ENCODE peak calls at places on chromosomes 16 and 17, in six cellular contexts. G is IMR-90, K is trophoblast cell, R is mesenchymal stem cell, L is H1, F is H9. J is an unnamed sample.
A peak's percentile ranks its signal among the peaks of the same experiment; 100 is the strongest.

GRCh38 chr16:61834082-61834481 is 202.2 kb downstream of the CDH8 start:
- DNase-seq in G (no peak), F (no peak), K (peak; percentile 40), R (no peak), L (no peak), J (no peak)

GRCh38 chr16:87241135-87241771 is 75.9 kb downstream of the C16orf95 start:
- DNase-seq in G (no peak), L (no peak), R (no peak), F (no peak), K (no peak), J (no peak)

GRCh38 chr17:41446806-41447205 is 6.0 kb upstream of the KRT38 start:
- DNase-seq in K (peak; percentile 88), L (no peak), G (peak; percentile 86), F (no peak), R (peak; percentile 56), J (no peak)

GRCh38 chr16:58515871-58516767 is 802 bp downstream of the SETD6 start:
- DNase-seq in L (peak; percentile 71), R (no peak), G (no peak), F (peak; percentile 74), K (peak; percentile 47), J (no peak)

GRCh38 chr16:71430744-71431143 is 11.1 kb downstream of the TLE7 start:
- DNase-seq in F (no peak), L (no peak), K (no peak), R (no peak), G (no peak), J (no peak)

GRCh38 chr17:22131740-22132139 is 439.4 kb downstream of the KCNJ18 start:
- DNase-seq in F (no peak), G (no peak), K (no peak), L (no peak), R (no peak), J (no peak)

GRCh38 chr17:7026471-7027115 is 3.7 kb downstream of the BCL6B start:
- DNase-seq in G (no peak), L (no peak), K (no peak), F (peak; percentile 57), R (no peak), J (no peak)

GRCh38 chr16:81591538-81591870 is 146.9 kb downstream of the CMIP start:
- DNase-seq in G (no peak), R (no peak), L (no peak), F (no peak), K (no peak), J (no peak)

GRCh38 chr16:27500801-27501200 is 48.9 kb downstream of the GTF3C1 start:
- DNase-seq in G (no peak), K (peak; percentile 73), F (no peak), L (no peak), R (no peak), J (no peak)

GRCh38 chr16:56332464-56333079 is 92.8 kb downstream of the AMFR start:
- DNase-seq in R (peak; percentile 74), F (peak; percentile 93), K (peak; percentile 80), G (peak; percentile 45), L (peak; percentile 66), J (no peak)

GRCh38 chr17:1714488-1714979 is 4.4 kb upstream of the TLCD2 start:
- DNase-seq in K (peak; percentile 96), G (peak; percentile 97), L (peak; percentile 92), F (peak; percentile 98), R (peak; percentile 95), J (peak; percentile 92)

GRCh38 chr17:81666092-81666341 is 388 bp downstream of the OXLD1 start:
- DNase-seq in K (no peak), L (no peak), G (peak; percentile 9), R (peak; percentile 68), F (peak; percentile 64), J (no peak)
- H4K8ac ChIP-seq in K (peak overlapping the region; percentile 95), L (peak overlapping the region; percentile 92), G (peak overlapping the region; percentile 100), R (peak overlapping the region; percentile 96), F (no peak overlapping the region), J (no peak overlapping the region)

GRCh38 chr17:79728908-79729471 is 1.8 kb upstream of the ENPP7 start:
- DNase-seq in F (no peak), G (no peak), L (no peak), K (no peak), R (no peak), J (no peak)

GRCh38 chr17:79730437-79730768 is 340 bp upstream of the ENPP7 start:
- DNase-seq in R (no peak), G (no peak), L (no peak), K (no peak), F (no peak), J (no peak)

GRCh38 chr17:79729761-79730160 is 982 bp upstream of the ENPP7 start:
- DNase-seq in K (no peak), R (no peak), F (no peak), G (no peak), L (no peak), J (no peak)

GRCh38 chr17:79732246-79732645 is 1.5 kb downstream of the ENPP7 start:
- DNase-seq in R (no peak), L (no peak), K (no peak), G (no peak), F (no peak), J (no peak)

GRCh38 chr17:79730769-79731483 is at the start of gene ENPP7:
- DNase-seq in G (no peak), L (no peak), F (no peak), R (no peak), K (no peak), J (no peak)
- H3K14ac ChIP-seq in G (no peak within 1 kb of the TSS), L (no peak within 1 kb of the TSS), F (no peak within 1 kb of the TSS), R (no peak within 1 kb of the TSS), K (no peak within 1 kb of the TSS), J (no peak within 1 kb of the TSS)

DNA sequence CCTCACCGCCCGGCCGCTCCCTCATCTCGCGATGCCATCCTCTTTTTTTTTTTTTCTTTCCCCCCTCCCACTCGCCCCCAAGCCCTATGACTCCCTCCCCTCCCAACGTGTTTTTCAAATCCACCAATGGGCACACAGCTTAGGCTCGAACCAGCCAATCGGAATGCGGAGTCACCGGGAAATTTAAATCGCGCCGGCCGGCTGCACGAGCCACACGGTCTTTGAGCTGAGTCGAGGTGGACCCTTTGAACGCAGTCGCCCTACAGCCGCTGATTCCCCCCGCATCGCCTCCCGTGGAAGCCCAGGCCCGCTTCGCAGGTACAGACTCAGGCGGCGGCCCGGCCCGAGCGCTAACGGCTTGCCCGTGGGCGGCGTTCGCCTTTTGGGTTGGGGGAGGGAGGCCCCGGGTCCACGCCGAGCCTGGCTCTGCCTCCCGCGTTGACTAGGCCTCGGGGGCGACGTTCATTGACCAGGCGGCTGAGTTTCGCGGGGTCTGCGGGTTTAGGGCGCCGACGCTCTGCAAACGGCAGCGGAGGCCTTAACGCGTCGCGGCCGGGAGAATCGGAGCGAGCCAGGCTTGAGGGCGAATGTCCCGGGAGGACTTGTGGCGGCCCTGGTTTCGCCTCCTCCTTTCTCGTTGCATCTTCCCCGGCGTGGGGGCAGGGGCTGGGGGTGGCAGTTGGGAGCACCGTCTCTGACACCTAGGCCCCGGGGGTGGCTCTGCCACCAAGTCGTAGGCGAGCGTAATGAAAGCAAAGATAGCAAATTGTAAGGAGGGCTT is at the start of gene KPNA2:
- DNase-seq in K (peak; percentile 99), R (peak; percentile 99), G (peak; percentile 98), L (peak; percentile 93), F (peak; percentile 98), J (peak; percentile 99)
- H4K8ac ChIP-seq in K (peak within 1 kb of the TSS; percentile 88), R (peak within 1 kb of the TSS; percentile 47), G (peak within 1 kb of the TSS; percentile 5), L (peak within 1 kb of the TSS; percentile 98), F (no peak within 1 kb of the TSS), J (no peak within 1 kb of the TSS)

DNA sequence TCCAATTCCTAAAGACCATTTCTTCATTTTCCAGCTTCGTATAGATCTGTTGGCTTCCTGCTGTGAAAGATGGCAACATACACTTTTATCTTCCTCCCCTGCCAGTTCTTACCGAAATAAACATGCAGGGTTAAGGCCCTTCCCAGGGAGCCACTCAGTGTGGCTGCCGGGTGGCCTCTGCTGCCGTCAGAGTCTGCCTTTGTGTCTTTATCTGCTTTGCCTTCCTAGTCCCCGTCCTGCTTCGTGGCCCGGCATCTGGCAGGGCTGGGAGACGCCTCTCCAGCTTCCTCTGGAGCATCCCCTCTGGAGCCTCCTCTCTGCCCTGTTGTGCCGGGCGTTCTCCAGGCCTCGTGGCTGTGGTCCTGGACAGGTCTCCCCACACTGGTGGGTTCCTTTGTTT is 30.3 kb upstream of the CAPN15 start:
- DNase-seq in R (no peak), K (no peak), L (no peak), G (no peak), F (no peak), J (no peak)
- H3K14ac ChIP-seq in R (no peak overlapping the region), K (no peak overlapping the region), L (no peak overlapping the region), G (no peak overlapping the region), F (no peak overlapping the region), J (peak overlapping the region; percentile 56)

GRCh38 chr17:65973237-65973636 is 218.7 kb downstream of the CEP112 start:
- DNase-seq in G (no peak), K (no peak), R (no peak), F (no peak), L (no peak), J (no peak)

GRCh38 chr17:65975878-65976277 is 216.1 kb downstream of the CEP112 start:
- DNase-seq in F (no peak), L (no peak), R (no peak), G (no peak), K (peak; percentile 45), J (peak; percentile 17)

GRCh38 chr17:65984299-65984698 is 207.6 kb downstream of the CEP112 start:
- DNase-seq in L (no peak), F (no peak), R (no peak), K (no peak), G (peak; percentile 68), J (no peak)

GRCh38 chr17:65978881-65979280 is 213.1 kb downstream of the CEP112 start:
- DNase-seq in R (no peak), G (peak; percentile 39), F (no peak), L (no peak), K (no peak), J (no peak)
- H4K8ac ChIP-seq in R (no peak overlapping the region), G (no peak overlapping the region), F (no peak overlapping the region), L (no peak overlapping the region), K (no peak overlapping the region), J (no peak overlapping the region)

J was measured in neuronal stem cell.